ENCODE peak calls at places on chromosome 21, in seven cellular contexts. J, G, L, Y, Z, C and A are unnamed samples.

GRCh38 chr21:14273736-14274538 is 58.0 kb downstream of the RBM11 start:
- DNase-seq in J (no peak), G (no peak), L (no peak), Y (no peak), Z (no peak), C (no peak), A (no peak)

GRCh38 chr21:33751120-33751519 is 108.8 kb downstream of the ITSN1 start:
- DNase-seq in J (peak), G (no peak), L (no peak), Y (peak), Z (no peak), C (no peak), A (no peak)

GRCh38 chr21:14454642-14455009 is 71.7 kb upstream of the HSPA13 start:
- DNase-seq in J (no peak), G (no peak), L (peak), Y (no peak), Z (no peak), C (no peak), A (no peak)

GRCh38 chr21:43874085-43874785 is 9.2 kb downstream of the AGPAT3 start:
- DNase-seq in J (no peak), G (no peak), L (no peak), Y (no peak), Z (no peak), C (no peak), A (no peak)

GRCh38 chr21:32624726-32625125 is 12.5 kb upstream of the CFAP298 start:
- DNase-seq in J (no peak), G (no peak), L (peak), Y (peak), Z (no peak), C (no peak), A (no peak)

GRCh38 chr21:42191978-42192595 is 26.9 kb upstream of the ABCG1 start:
- DNase-seq in J (no peak), G (no peak), L (no peak), Y (no peak), Z (no peak), C (no peak), A (no peak)

GRCh38 chr21:34367320-34367935 is 3.6 kb downstream of the KCNE2 start:
- DNase-seq in J (peak), G (peak), L (peak), Y (peak), Z (no peak), C (peak), A (no peak)

GRCh38 chr21:33059319-33059894 is 10.5 kb upstream of the OLIG1 start:
- DNase-seq in J (no peak), G (no peak), L (peak), Y (no peak), Z (no peak), C (no peak), A (no peak)

GRCh38 chr21:42187976-42188653 is 30.8 kb upstream of the ABCG1 start:
- DNase-seq in J (no peak), G (no peak), L (peak), Y (no peak), Z (no peak), C (peak), A (no peak)

GRCh38 chr21:40512590-40512989 is 334.4 kb downstream of the DSCAM start:
- DNase-seq in J (no peak), G (no peak), L (no peak), Y (no peak), Z (no peak), C (no peak), A (no peak)

GRCh38 chr21:31666445-31667010 is 7.0 kb downstream of the SOD1 start:
- DNase-seq in J (no peak), G (no peak), L (no peak), Y (no peak), Z (no peak), C (no peak), A (no peak)

GRCh38 chr21:34333150-34333739 is 30.6 kb upstream of the KCNE2 start:
- DNase-seq in J (peak), G (no peak), L (no peak), Y (peak), Z (no peak), C (peak), A (no peak)

GRCh38 chr21:30227633-30228404 is 11.9 kb upstream of the CLDN8 start:
- DNase-seq in J (peak), G (peak), L (no peak), Y (peak), Z (peak), C (peak), A (peak)

GRCh38 chr21:15549671-15550070 is 180.1 kb upstream of the USP25 start:
- DNase-seq in J (no peak), G (no peak), L (no peak), Y (peak), Z (no peak), C (peak), A (no peak)

GRCh38 chr21:40640427-40640826 is 206.5 kb downstream of the DSCAM start:
- DNase-seq in J (no peak), G (no peak), L (no peak), Y (no peak), Z (no peak), C (no peak), A (no peak)

GRCh38 chr21:44814498-44815023 is 3.3 kb downstream of the SUMO3 start:
- DNase-seq in J (no peak), G (no peak), L (no peak), Y (no peak), Z (no peak), C (no peak), A (no peak)

GRCh38 chr21:31172328-31172727 is 134.1 kb upstream of the KRTAP19-8 start:
- DNase-seq in J (no peak), G (no peak), L (no peak), Y (no peak), Z (no peak), C (no peak), A (no peak)

GRCh38 chr21:31457675-31458074 is 113.6 kb upstream of the TIAM1 start:
- DNase-seq in J (no peak), G (no peak), L (no peak), Y (no peak), Z (no peak), C (no peak), A (no peak)

GRCh38 chr21:42535602-42536171 is 22.0 kb downstream of the SLC37A1 start:
- DNase-seq in J (no peak), G (no peak), L (peak), Y (no peak), Z (no peak), C (no peak), A (no peak)

GRCh38 chr21:33761104-33762036 is 119.1 kb downstream of the ITSN1 start:
- DNase-seq in J (peak), G (peak), L (peak), Y (peak), Z (peak), C (peak), A (peak)

GRCh38 chr21:34692458-34693020 is 23.7 kb downstream of the CLIC6 start:
- DNase-seq in J (no peak), G (no peak), L (no peak), Y (no peak), Z (no peak), C (no peak), A (no peak)

GRCh38 chr21:32682696-32683474 is 44.9 kb downstream of the SYNJ1 start:
- DNase-seq in J (no peak), G (no peak), L (no peak), Y (no peak), Z (no peak), C (no peak), A (no peak)

GRCh38 chr21:41777934-41778815 is 11.3 kb upstream of the RIPK4 start:
- DNase-seq in J (peak), G (no peak), L (peak), Y (peak), Z (peak), C (peak), A (peak)

GRCh38 chr21:42144679-42145568 is 73.8 kb downstream of the UMODL1 start:
- DNase-seq in J (no peak), G (no peak), L (no peak), Y (no peak), Z (no peak), C (no peak), A (no peak)

DNA sequence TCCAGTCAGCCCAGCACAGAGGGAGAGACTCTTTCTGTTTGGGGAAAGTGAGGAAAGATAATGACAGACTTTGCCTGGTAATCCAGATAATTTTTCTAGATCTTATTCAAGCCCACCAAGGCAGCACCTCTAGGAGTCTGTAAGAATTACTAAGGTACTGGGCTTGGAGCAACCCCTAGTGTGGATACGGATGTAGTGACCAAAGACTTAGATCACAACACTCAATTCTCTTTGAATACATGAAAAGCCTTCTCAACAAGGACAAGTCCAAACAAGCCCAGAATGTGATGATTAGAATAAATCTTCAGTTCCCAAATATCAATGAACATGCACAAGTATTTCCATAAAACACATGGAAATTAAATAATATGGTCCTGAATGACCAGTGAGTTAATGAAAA is 206.9 kb downstream of the MRPL39 start:
- DNase-seq in J (no peak), G (no peak), L (no peak), Y (no peak), Z (no peak), C (no peak), A (no peak)
- TF ChIP-seq CTCF in J (no peak), G (no peak), L (no peak), Y (peak), Z (no peak), C (no peak), A (no peak)

DNA sequence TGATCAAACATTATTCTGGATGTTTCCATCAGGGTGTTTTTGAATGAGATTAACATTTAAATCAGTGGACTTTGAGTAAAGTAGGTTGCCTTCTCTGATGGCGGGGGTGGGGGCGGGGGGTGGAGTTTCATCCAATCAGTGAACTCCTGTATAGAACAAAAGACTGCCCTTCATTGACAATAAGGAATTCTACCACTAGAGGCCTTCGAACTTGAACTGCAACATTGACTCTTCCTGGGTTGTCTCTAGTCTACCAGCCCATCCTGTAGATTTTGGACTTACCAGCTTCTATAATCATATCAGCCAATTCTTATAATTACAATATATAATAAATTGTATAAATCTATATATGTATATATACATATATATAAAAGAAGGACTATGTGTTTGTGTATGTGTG is 520.4 kb upstream of the CXADR start:
- DNase-seq in J (no peak), G (no peak), L (no peak), Y (no peak), Z (no peak), C (no peak), A (no peak)
- TF ChIP-seq CTCF in J (no peak), G (no peak), L (no peak), Y (no peak), Z (no peak), C (no peak), A (no peak)

GRCh38 chr21:23534833-23535232 is 2072.4 kb downstream of the MRPL39 start:
- DNase-seq in J (no peak), G (no peak), L (no peak), Y (no peak), Z (no peak), C (no peak), A (no peak)
- TF ChIP-seq CTCF in J (no peak), G (no peak), L (no peak), Y (no peak), Z (no peak), C (no peak), A (no peak)

DNA sequence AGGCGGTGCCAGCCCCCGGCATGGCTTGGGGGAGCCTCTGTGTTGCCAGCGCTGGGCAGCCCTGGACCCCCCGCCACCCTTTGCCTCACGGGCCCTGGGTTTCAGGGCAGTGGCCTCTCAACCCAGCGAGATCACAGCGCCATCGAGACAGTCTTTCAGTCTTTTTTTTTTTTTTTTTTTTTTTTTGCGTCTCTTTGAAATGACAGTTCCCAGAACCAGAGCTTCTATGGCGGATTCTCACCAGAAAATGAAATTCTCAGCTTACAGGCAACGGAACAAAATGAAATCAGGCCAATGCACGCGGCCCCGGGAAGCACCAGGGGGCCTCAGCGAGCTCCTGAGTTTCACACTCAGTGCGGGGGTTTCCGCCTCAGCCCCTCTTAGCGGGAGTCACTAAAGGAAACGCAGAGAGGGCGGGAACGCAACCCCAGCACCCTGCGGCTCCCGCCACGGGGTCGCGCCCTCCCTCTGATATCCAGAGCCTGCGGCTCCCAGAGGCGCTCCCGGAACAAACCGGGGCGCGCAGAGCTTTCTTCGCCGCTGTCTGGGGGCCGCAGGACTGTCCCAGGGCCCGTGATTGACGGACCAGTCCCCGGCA is 8.0 kb upstream of the COL6A1 start:
- DNase-seq in J (no peak), G (no peak), L (peak), Y (peak), Z (peak), C (peak), A (no peak)
- TF ChIP-seq CTCF in J (peak), G (peak), L (peak), Y (peak), Z (peak), C (peak), A (peak)

DNA sequence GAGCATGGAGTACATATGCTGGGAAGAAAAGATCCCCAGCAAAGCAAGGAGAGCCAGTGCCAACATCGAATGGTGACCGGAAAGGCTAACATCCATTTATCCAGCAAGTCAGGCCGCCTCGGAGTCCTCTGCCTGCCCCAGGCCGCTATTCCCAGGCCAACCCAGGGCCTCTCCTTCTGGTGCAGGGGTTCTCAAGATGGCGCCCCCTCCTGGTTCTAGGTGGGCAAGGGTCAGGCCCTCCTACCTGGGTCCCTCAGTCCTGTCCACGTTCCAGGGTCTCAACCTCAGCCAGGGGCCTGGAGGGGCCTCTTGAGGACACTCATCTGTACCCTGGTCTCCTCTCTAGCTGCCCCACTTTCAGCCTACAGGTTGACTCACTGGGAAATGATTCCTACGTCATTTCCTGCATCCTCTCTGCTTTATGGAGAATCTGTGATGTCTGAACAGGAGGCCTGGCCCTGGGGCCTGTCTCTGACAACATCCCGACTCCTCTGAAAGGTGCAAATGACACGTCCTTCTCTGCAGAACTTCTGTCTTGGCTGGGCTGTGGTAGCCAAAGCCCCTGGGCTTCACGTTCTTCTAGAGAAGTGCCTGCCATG is 145.3 kb downstream of the PSMG1 start:
- DNase-seq in J (no peak), G (no peak), L (no peak), Y (peak), Z (no peak), C (no peak), A (no peak)
- TF ChIP-seq CTCF in J (peak), G (no peak), L (no peak), Y (peak), Z (no peak), C (no peak), A (peak)

GRCh38 chr21:36385909-36386642 is 884 bp downstream of the CHAF1B start:
- DNase-seq in J (no peak), G (no peak), L (peak), Y (no peak), Z (peak), C (no peak), A (no peak)

GRCh38 chr21:36388076-36388475 is 2.9 kb downstream of the CHAF1B start:
- DNase-seq in J (no peak), G (no peak), L (no peak), Y (no peak), Z (no peak), C (no peak), A (no peak)

GRCh38 chr21:36385233-36385908 is at the start of gene CHAF1B:
- DNase-seq in J (peak), G (no peak), L (peak), Y (peak), Z (peak), C (peak), A (no peak)

GRCh38 chr21:36384885-36385232 is 333 bp upstream of the CHAF1B start:
- DNase-seq in J (no peak), G (no peak), L (no peak), Y (no peak), Z (no peak), C (no peak), A (no peak)

DNA sequence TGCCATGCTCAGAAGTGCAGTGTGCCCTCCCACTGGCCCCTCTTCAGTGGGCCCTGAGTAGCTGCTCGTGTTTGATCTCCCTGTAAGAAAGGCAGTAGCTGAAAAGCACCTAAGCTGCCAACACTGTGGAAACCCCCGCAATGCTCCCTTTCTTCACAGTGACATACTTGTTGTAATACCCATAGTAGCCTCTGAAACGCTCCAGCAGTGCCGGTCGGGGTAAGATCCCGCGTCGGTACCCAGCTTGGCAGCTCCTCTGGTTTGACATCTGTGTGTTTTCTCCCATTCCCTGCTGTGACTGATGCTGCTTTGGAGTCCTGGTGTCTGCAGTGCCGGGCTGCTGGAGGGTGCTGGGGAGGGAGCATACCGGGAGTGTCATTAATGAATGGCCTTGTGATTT is 3.6 kb downstream of the CHAF1B start:
- DNase-seq in J (no peak), G (no peak), L (peak), Y (no peak), Z (no peak), C (peak), A (no peak)
- TF ChIP-seq CTCF in J (no peak), G (peak), L (peak), Y (peak), Z (no peak), C (peak), A (peak)

DNA sequence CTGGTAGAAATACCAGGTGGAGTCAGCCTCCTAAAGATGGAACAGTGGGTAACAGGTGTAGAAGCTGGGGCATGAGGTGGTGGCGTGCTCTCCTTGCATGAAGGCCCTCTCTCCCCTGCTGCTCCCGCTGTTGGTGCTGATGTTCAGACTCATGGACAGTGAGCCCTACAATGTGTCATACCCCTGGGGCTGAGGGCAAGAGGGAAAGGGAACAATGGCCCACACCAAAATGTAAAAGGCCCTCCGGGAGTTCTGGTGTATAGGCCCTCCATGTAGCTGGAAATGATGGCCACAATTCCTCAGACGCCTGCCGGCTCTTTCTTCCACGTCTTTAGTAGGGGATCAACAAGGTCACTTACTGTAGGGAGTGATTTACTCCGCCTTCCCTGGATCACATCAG is 194.9 kb downstream of the DYRK1A start:
- DNase-seq in J (no peak), G (no peak), L (no peak), Y (no peak), Z (no peak), C (no peak), A (no peak)
- TF ChIP-seq CTCF in J (no peak), G (no peak), L (no peak), Y (no peak), Z (no peak), C (no peak), A (no peak)